ENCODE peak calls at places on chromosomes 2 and 18, in six cellular contexts. F is IMR-90, P is stomach, I is vagina, G is heart left ventricle, W is transverse colon. B is an unnamed sample. For H3K4me1, the result is how much of the 10 kb centered on the place peaks cover.

GRCh38 chr2:29233428-29233827 is 118.2 kb downstream of the CLIP4 start:
- DNase-seq in F (no peak), G (no peak), W (no peak), I (no peak), P (no peak), B (no peak)

GRCh38 chr18:56028514-56028913 is 440.5 kb upstream of the TCF4 start:
- DNase-seq in I (no peak), G (no peak), W (no peak), P (no peak), F (peak), B (no peak)

GRCh38 chr2:21939961-21940360 is 816.2 kb downstream of the TDRD15 start:
- DNase-seq in W (no peak), P (no peak), I (no peak), G (no peak), F (peak), B (no peak)

GRCh38 chr2:105836341-105836740 is 91.6 kb downstream of the NCK2 start:
- DNase-seq in P (no peak), F (no peak), I (no peak), W (no peak), G (no peak), B (no peak)

GRCh38 chr18:3424280-3424890 is 25.6 kb upstream of the TGIF1 start:
- DNase-seq in P (no peak), I (no peak), G (no peak), W (no peak), F (no peak), B (no peak)

GRCh38 chr2:240985881-240986786 is 12.3 kb upstream of the SNED1 start:
- DNase-seq in P (no peak), F (no peak), W (peak), G (peak), I (no peak), B (peak)

GRCh38 chr18:35526476-35527120 is 28.8 kb upstream of the INO80C start:
- DNase-seq in F (no peak), I (no peak), G (no peak), W (peak), P (no peak), B (no peak)

GRCh38 chr2:102839668-102840388 is 78.0 kb downstream of the TMEM182 start:
- DNase-seq in P (no peak), G (no peak), F (peak), W (no peak), I (no peak), B (no peak)

GRCh38 chr2:172324198-172324597 is 103.2 kb upstream of the ITGA6 start:
- DNase-seq in I (no peak), G (no peak), P (no peak), W (no peak), F (no peak), B (no peak)

GRCh38 chr2:88481937-88482336 is 29.4 kb upstream of the FOXI3 start:
- DNase-seq in P (no peak), G (no peak), I (no peak), F (peak), W (no peak), B (no peak)

GRCh38 chr2:186713664-186714063 is 19.8 kb downstream of the FAM171B start:
- DNase-seq in G (no peak), P (no peak), I (no peak), W (no peak), F (no peak), B (no peak)

GRCh38 chr18:70415823-70416488 is 127.1 kb downstream of the SOCS6 start:
- DNase-seq in G (no peak), I (no peak), F (no peak), P (peak), W (peak), B (no peak)

GRCh38 chr2:196168181-196168580 is 3.2 kb downstream of the STK17B start:
- DNase-seq in P (no peak), W (no peak), F (peak), G (no peak), I (no peak), B (no peak)

GRCh38 chr2:240759454-240759853 is 60.6 kb downstream of the KIF1A start:
- DNase-seq in P (no peak), G (no peak), I (no peak), W (no peak), F (no peak), B (no peak)

GRCh38 chr18:14768241-14768640 is 20.3 kb downstream of the ANKRD30B start:
- DNase-seq in F (no peak), G (no peak), I (no peak), P (no peak), W (no peak), B (no peak)

GRCh38 chr2:8721410-8721809 is 39.6 kb downstream of the ID2 start:
- DNase-seq in P (no peak), I (no peak), G (no peak), W (no peak), F (no peak), B (no peak)

GRCh38 chr2:133379159-133379558 is 189.1 kb downstream of the NCKAP5 start:
- DNase-seq in G (no peak), P (no peak), W (no peak), F (peak), I (no peak), B (no peak)

GRCh38 chr18:73461780-73462059 is 593.9 kb upstream of the NETO1 start:
- DNase-seq in G (no peak), I (no peak), W (no peak), F (peak), P (no peak), B (no peak)

GRCh38 chr18:10012526-10012925 is 98.7 kb downstream of the VAPA start:
- DNase-seq in F (no peak), G (no peak), I (no peak), P (no peak), W (no peak), B (no peak)
- H3K4me1 ChIP-seq in F (under half), G (under half), I (half or more), P (half or more), W (under half), B (under half)

DNA sequence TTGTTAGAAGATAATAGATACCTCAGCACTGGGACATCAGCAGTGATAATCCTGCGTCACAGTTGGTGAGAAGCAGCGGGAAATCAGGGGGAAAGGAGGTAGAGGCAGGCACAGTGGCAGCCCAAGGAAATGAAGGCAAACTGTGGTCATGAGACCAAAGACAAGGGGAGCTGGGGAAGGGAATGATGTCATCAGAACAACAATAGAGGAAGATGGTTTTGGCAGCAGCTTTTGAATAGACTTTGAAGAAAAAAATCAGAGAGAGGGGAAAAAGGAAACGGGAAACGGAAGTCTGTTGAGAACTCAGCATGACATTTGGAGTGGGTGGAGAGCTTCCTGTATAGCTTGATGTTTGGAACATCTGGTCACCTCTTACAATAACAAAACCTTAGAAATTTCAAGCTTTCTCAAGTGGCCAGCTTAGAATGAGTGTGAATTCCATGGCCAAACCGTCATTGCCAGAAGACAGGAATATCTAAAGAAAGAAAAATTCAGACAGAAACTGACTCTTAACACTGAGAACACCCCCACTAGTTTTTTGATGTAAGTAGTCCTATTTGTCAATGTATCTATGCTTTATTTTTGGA is 18.4 kb upstream of the YES1 start:
- DNase-seq in G (peak), I (no peak), P (no peak), F (peak), W (no peak), B (no peak)
- TF ChIP-seq POLR2A in G (no peak), I (no peak), P (no peak), F (no peak), W (no peak), B (no peak)

GRCh38 chr2:69790601-69790959 is 38.9 kb upstream of the GMCL1 start:
- DNase-seq in I (no peak), F (no peak), W (no peak), G (no peak), P (no peak), B (no peak)

GRCh38 chr2:69786105-69786504 is 43.4 kb upstream of the GMCL1 start:
- DNase-seq in I (no peak), P (no peak), G (no peak), W (no peak), F (no peak), B (no peak)

GRCh38 chr2:69789129-69789528 is 40.3 kb upstream of the GMCL1 start:
- DNase-seq in W (no peak), P (no peak), G (peak), I (no peak), F (peak), B (no peak)

GRCh38 chr2:69789762-69790600 is 39.5 kb upstream of the GMCL1 start:
- DNase-seq in I (no peak), G (no peak), W (no peak), P (no peak), F (peak), B (peak)

DNA sequence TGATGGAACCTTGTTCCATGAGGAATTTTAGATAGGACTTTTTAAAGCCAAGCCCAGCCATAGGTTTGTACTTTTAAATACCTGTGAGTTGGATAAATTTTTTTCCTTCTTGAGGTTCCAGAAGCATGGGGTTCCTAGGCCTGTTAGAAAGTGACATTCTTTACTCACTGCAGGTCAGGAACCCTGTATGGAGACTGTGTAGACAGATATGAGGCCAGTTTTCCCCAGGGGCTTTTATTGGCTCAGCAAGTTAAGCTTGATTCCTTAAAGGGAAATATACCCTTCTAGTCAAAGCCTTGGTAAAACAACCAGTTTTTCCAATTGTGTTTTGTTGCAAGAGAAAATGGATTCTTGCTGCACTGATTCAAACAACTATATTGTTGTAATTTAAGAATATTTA is 38.4 kb upstream of the GMCL1 start:
- DNase-seq in P (no peak), I (no peak), G (no peak), F (no peak), W (no peak), B (no peak)
- H3K27ac ChIP-seq in P (no peak), I (peak), G (peak), F (no peak), W (peak), B (peak)

GRCh38 chr18:77066101-77066500 is 66.5 kb downstream of the MBP start:
- DNase-seq in P (no peak), F (no peak), G (no peak), W (no peak), I (no peak), B (no peak)
- H3K4me1 ChIP-seq in P (half or more), F (under half), G (under half), W (half or more), I (half or more), B (under half)

DNA sequence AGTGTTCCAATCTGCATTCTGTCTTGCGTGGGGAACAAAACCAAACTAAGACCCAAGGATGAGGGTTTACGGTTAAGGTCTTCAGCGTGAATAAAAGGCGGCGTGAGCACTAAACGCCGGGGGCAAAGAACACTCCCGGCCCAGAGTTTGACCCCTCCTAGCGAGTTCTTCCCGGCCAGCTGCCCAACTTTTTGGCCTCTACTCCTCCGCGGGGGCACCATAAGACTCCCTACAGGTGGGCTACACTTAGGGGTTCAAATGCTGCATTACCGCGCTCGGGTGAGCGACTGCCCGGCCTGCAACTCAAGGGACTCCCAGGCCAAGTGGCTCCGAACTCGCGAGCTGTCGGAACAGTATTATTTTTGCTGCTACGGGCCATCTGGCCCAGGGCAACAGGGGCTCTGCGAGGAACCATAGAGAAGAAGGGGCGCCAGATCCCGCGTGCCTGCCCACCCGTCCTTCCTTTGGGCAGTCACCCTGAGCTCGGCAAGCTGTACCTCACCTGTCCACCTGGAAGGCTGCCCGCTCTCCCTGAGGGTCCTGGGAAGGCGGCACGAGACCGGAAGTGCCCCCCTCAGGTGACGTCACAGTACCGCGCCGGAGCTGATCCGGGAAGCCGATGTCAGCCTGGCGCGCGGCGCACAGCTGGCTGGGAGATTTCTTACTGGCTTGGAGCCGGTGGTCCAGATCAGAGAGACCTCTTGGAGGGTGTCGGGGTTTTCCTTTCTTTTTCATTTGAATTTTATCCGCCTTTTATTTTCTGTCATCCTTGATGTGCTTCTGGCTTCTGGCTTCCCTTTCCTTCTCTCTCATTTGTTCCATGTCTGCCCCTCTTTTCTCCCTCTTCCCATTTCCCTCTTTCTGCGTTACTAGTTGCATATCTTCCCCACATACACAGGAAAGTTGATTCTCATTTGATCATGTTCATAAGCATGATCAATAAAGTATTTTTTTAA is at the start of gene LDAH:
- DNase-seq in I (no peak), G (peak), P (peak), F (peak), W (peak), B (peak)
- TF ChIP-seq POLR2A in I (peak), G (peak), P (peak), F (peak), W (peak), B (peak)

GRCh38 chr2:238518828-238519186 is 92.1 kb downstream of the ASB1 start:
- DNase-seq in G (no peak), P (no peak), F (no peak), I (no peak), W (no peak), B (no peak)
- H3K27ac ChIP-seq in G (no peak), P (no peak), F (peak), I (peak), W (no peak), B (no peak)

DNA sequence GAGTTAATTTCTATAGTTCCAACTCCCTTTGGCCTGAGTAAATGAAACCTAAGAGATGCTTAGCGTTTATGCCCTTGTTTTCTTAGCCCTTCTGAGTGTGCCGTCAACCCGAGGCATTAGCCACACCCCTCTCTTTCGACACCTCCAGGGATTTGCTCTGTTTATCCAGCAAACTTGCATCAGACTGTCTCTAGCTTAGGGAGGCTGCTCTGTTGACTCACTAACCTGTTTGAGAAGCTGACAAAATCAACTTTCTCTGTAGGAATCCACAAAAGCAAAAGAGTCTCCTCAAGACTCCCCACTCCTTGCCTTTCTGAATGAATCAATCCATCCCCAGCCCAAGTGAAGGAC is 317.6 kb downstream of the TNS1 start:
- DNase-seq in F (peak), G (peak), I (no peak), P (peak), W (peak), B (peak)
- H3K4me1 ChIP-seq in F (under half), G (under half), I (half or more), P (under half), W (under half), B (under half)

DNA sequence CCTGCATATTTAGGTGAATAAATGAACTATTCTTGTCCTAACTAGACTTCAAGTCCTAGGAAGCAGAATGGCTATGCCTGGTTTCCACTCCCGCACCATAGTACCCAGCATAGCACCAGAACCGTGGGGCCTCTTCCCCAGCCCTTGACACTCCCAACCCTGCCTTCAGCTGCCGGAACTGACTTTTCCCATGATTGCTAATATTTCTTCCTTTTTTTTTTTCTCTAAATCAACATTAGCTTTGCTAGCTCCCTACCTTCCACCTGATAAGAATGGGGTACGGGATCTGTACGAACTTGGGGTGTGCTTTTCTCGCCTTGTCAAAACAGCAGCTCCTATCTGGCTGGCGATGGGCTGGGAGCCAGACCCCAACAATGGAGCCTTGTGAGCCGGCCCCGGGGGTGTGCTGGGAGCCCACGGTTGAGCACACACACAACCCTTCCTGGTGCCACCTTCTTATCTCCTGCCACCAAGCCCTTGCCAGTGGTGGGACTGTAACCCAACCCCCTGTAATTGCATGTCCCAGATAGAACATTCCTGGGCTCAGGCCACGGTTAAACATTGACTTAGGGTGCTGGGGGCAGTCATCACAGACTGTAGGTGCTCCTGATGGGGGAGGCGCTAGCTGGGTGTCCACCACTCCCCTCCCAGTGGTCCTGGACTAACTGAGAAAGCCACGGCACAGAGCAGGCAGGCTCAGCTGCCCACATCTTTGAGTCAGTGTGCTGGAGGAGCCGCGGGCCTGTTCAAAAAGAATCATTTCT is 213.0 kb upstream of the HAAO start:
- DNase-seq in P (peak), W (peak), G (no peak), F (no peak), I (no peak), B (peak)
- TF ChIP-seq POLR2A in P (no peak), W (peak), G (no peak), F (no peak), I (no peak), B (no peak)

B was measured in ovary.